ENCODE peak calls at places on chromosome 12, in seven cellular contexts. Z is GM23248, N is neural progenitor cell, J is hepatocyte, E is HCT116, D is MM.1S, K is PC-3. M is an unnamed sample.
A peak's percentile ranks its signal among the peaks of the same experiment; 100 is the strongest.

GRCh38 chr12:5391638-5392037 is 40.3 kb upstream of the NTF3 start:
- DNase-seq in K (no peak), J (peak; percentile 44), N (no peak), D (no peak), Z (peak; percentile 2), E (no peak), M (no peak)

GRCh38 chr12:25960176-25960575 is 1.7 kb downstream of the RASSF8 start:
- DNase-seq in E (no peak), Z (peak; percentile 71), D (peak; percentile 12), J (peak; percentile 48), K (peak; percentile 76), N (peak; percentile 44), M (peak; percentile 39)

GRCh38 chr12:89566615-89567014 is 40.8 kb upstream of the POC1B start:
- DNase-seq in Z (peak; percentile 77), J (no peak), D (no peak), K (no peak), N (no peak), E (no peak), M (no peak)

GRCh38 chr12:115096673-115097349 is 412.8 kb upstream of the TBX3 start:
- DNase-seq in K (no peak), Z (peak; percentile 30), J (peak; percentile 26), N (no peak), E (no peak), D (no peak), M (no peak)

GRCh38 chr12:89690925-89691324 is 17.7 kb downstream of the ATP2B1 start:
- DNase-seq in D (no peak), Z (peak; percentile 51), N (no peak), K (no peak), J (no peak), E (no peak), M (no peak)

GRCh38 chr12:51705450-51705849 is 114.4 kb downstream of the SCN8A start:
- DNase-seq in N (no peak), D (no peak), J (no peak), E (no peak), Z (peak; percentile 40), K (peak; percentile 36), M (no peak)

GRCh38 chr12:76706099-76706498 is 57.8 kb upstream of the ZDHHC17 start:
- DNase-seq in J (no peak), N (no peak), Z (peak; percentile 31), D (no peak), E (no peak), K (peak; percentile 17), M (no peak)

GRCh38 chr12:69341328-69341727 is 6.9 kb upstream of the LYZ start:
- DNase-seq in Z (no peak), E (no peak), J (no peak), D (no peak), N (no peak), K (no peak), M (no peak)

GRCh38 chr12:119171691-119172090 is 7.0 kb upstream of the HSPB8 start:
- DNase-seq in E (no peak), J (no peak), Z (no peak), K (no peak), D (no peak), N (no peak), M (no peak)

GRCh38 chr12:132493482-132494178 is 3.7 kb downstream of the FBRSL1 start:
- DNase-seq in Z (no peak), D (no peak), N (no peak), E (no peak), K (no peak), J (peak; percentile 80), M (no peak)

GRCh38 chr12:51814311-51815088 is 34.0 kb downstream of the FIGNL2 start:
- DNase-seq in N (peak; percentile 92), E (no peak), D (peak; percentile 64), J (peak; percentile 90), K (peak; percentile 78), Z (peak; percentile 93), M (peak; percentile 89)

GRCh38 chr12:12715459-12716150 is 1.6 kb upstream of the CDKN1B start:
- DNase-seq in K (peak; percentile 5), E (no peak), Z (peak; percentile 28), D (peak; percentile 94), J (no peak), N (no peak), M (no peak)

GRCh38 chr12:79841248-79841877 is 93.5 kb downstream of the PPP1R12A start:
- DNase-seq in J (no peak), E (no peak), Z (no peak), D (no peak), K (peak; percentile 10), N (no peak), M (no peak)

GRCh38 chr12:124115496-124115895 is 142.5 kb downstream of the ZNF664 start:
- DNase-seq in K (no peak), J (no peak), E (no peak), Z (no peak), N (no peak), D (no peak), M (no peak)

GRCh38 chr12:54431911-54432814 is 13.1 kb upstream of the ITGA5 start:
- DNase-seq in E (no peak), D (no peak), J (peak; percentile 71), N (peak; percentile 60), Z (peak; percentile 96), K (peak; percentile 92), M (peak; percentile 83)

GRCh38 chr12:26770239-26771070 is 62.5 kb downstream of the ITPR2 start:
- DNase-seq in Z (no peak), D (no peak), N (no peak), K (no peak), J (no peak), E (no peak), M (no peak)

GRCh38 chr12:71440393-71441349 is 1.1 kb downstream of the LGR5 start:
- DNase-seq in Z (peak; percentile 26), K (no peak), N (peak; percentile 61), E (no peak), J (peak; percentile 32), D (no peak), M (peak; percentile 49)
- H3K27me3 ChIP-seq in Z (peaks cover 79% of the 10 kb centered on the region), K (peaks cover 75% of the 10 kb centered on the region), N (peaks cover 82% of the 10 kb centered on the region), E (peaks cover 42% of the 10 kb centered on the region), J (peaks cover 46% of the 10 kb centered on the region), D (no peaks in the 10 kb centered on the region), M (peaks cover 81% of the 10 kb centered on the region)

GRCh38 chr12:106139422-106140141 is 828 bp upstream of the NUAK1 start:
- DNase-seq in K (peak; percentile 72), J (peak; percentile 90), D (peak; percentile 74), N (peak; percentile 93), Z (peak; percentile 91), E (peak; percentile 56), M (peak; percentile 89)

GRCh38 chr12:106140223-106140986 is 1.7 kb upstream of the NUAK1 start:
- DNase-seq in D (no peak), K (no peak), Z (no peak), N (peak; percentile 33), J (peak; percentile 19), E (no peak), M (no peak)

GRCh38 chr12:106138279-106138645 is 492 bp downstream of the NUAK1 start:
- DNase-seq in K (peak; percentile 21), J (peak; percentile 24), N (no peak), D (no peak), E (no peak), Z (peak; percentile 58), M (no peak)

GRCh38 chr12:106137456-106138278 is 1.1 kb downstream of the NUAK1 start:
- DNase-seq in E (no peak), K (no peak), N (peak; percentile 24), J (no peak), Z (peak; percentile 63), D (no peak), M (no peak)

DNA sequence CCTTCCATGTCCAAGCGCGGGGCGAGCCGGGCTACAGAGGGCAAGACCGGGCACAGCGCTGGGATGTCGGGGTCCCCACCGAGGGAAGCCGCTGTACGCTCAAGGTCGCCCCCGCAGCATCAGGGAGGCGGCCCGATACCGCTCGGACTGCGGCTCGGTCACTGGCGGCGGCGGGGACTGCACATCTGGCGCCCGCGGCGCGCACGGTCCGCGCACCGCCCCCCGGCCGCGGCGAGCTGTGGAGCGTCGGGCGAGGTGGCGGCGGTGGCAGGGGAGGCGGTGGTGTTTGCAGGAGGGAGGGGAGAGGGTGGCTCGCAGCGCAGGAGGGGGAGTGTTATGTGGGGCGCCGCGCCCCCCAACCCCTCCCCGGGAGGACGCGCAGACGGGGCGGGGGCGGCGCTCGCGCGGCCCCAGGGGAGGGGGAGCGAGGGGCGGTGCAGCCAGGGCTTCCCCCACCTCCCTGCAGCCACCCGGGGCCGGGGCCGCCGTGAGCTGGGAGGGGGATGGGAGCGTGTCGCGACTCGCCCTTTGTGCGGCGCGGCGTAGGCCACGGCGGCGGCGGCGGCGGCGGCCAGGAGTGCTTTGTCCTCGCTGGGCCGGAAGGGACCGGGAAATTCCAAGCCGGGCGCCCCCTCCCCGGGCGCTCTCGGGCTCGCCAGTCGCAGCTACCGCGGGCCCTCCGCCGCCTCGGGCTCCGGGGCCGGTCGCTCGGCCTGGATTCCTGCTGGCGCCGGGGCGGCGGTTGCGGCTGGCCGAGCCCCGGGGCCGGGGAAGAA is at the start of gene NUAK1:
- DNase-seq in D (peak; percentile 84), N (peak; percentile 90), J (peak; percentile 86), E (no peak), K (peak; percentile 54), Z (peak; percentile 83), M (peak; percentile 78)
- TF ChIP-seq EZH2phosphoT487 in D (no peak), N (no peak), J (no peak), E (no peak), K (no peak), Z (no peak), M (no peak)

DNA sequence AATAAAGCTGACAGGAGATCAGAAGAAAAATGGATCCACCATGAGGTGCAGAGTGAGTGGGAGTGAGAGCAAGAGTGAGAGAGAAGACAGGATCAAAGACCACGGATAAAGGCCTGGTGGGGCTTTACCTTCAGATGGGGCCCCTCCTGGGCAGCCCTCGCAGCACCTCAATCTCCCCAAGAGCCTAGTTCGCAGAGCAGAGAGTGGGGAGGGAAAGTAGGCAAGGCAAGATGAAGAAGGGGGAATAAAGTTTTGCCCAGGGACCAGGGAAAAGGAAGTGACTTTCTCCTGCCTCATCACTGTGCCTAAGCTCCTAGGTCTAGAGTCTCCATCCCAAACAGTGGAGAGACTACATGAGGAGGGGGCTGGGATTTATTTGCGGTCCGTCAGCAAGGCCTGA is 10.3 kb downstream of the OR10P1 start:
- DNase-seq in J (no peak), K (no peak), E (no peak), D (no peak), Z (no peak), N (no peak), M (no peak)
- H2AFZ ChIP-seq in J (no peak overlapping the region), K (no peak overlapping the region), E (no peak overlapping the region), D (peak overlapping the region; percentile 99), Z (peak overlapping the region; percentile 74), N (peak overlapping the region; percentile 98), M (peak overlapping the region; percentile 96)

GRCh38 chr12:107912421-107913004 is 138.0 kb downstream of the ASCL4 start:
- DNase-seq in E (peak; percentile 28), J (peak; percentile 34), Z (peak; percentile 39), N (peak; percentile 81), D (peak; percentile 63), K (peak; percentile 55), M (peak; percentile 86)

GRCh38 chr12:107917912-107918800 is 143.7 kb downstream of the ASCL4 start:
- DNase-seq in J (peak; percentile 74), E (peak; percentile 32), K (peak; percentile 67), D (peak; percentile 54), N (peak; percentile 69), Z (peak; percentile 44), M (peak; percentile 89)

DNA sequence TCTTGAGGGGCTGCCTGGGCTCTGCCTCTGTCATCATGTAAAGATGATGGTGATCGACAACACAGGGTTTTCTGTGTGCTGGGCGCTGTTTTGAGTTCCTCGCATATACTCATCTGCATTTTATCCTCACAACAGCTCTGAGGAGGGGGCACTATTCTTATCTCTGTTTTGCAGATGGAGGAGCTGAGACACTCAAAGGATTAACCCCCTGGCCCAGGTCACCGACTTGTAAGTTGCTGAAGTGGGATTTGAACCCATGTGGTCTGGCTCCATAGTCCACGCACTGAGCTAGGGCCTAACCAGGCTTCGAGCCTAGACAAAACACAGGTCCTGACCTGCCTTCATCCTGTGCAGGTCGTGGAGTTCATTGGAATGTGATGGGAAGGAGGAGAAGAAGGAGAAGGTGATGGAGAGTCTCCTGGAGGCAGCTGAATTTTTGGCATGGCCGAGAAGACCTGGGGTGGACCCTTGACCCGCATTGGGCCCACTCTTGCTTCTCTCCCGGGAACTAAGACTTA is 140.0 kb downstream of the ASCL4 start:
- DNase-seq in N (no peak), Z (no peak), D (no peak), K (no peak), E (no peak), J (no peak), M (no peak)
- H3K27me3 ChIP-seq in N (peaks cover 60% of the 10 kb centered on the region), Z (no peaks in the 10 kb centered on the region), D (no peaks in the 10 kb centered on the region), K (peaks cover 32% of the 10 kb centered on the region), E (peaks cover 10% of the 10 kb centered on the region), J (peaks cover 15% of the 10 kb centered on the region), M (peaks cover 5% of the 10 kb centered on the region)

M was measured in GM23338.